ENCODE peak calls at places on chromosomes 6 and 20, in six cellular contexts. A is SK-N-SH; Z is mesendoderm; P is naive thymus-derived CD4-positive, alpha-beta T cell; R is IMR-90; W is right atrium auricular region. O is an unnamed sample. For H3K27me3 and H3K36me3, the result is how much of the 10 kb centered on the place peaks cover.

GRCh38 chr20:50303573-50304500 is 113.2 kb downstream of the CEBPB start:
- DNase-seq in A (peak), Z (no peak), P (no peak), R (peak), W (peak), O (peak)

GRCh38 chr6:109695468-109695867 is 4.4 kb downstream of the FIG4 start:
- DNase-seq in A (no peak), Z (peak), P (no peak), R (no peak), W (no peak), O (no peak)

GRCh38 chr6:34610819-34611477 is 54.8 kb upstream of the SPDEF start:
- DNase-seq in A (no peak), Z (no peak), P (no peak), R (peak), W (no peak), O (peak)

GRCh38 chr6:116101298-116101718 is 655 bp downstream of the NT5DC1 start:
- DNase-seq in A (no peak), Z (no peak), P (no peak), R (no peak), W (no peak), O (no peak)

GRCh38 chr20:6766433-6766832 is 1.1 kb upstream of the BMP2 start:
- DNase-seq in A (no peak), Z (no peak), P (no peak), R (no peak), W (no peak), O (no peak)

GRCh38 chr6:155089746-155090145 is 94.6 kb downstream of the TIAM2 start:
- DNase-seq in A (no peak), Z (no peak), P (no peak), R (no peak), W (no peak), O (no peak)

GRCh38 chr20:23530937-23531567 is 37.2 kb downstream of the CST9L start:
- DNase-seq in A (no peak), Z (no peak), P (no peak), R (no peak), W (no peak), O (no peak)

GRCh38 chr6:89281779-89282246 is 33.3 kb downstream of the GABRR2 start:
- DNase-seq in A (peak), Z (peak), P (peak), R (peak), W (no peak), O (peak)

DNA sequence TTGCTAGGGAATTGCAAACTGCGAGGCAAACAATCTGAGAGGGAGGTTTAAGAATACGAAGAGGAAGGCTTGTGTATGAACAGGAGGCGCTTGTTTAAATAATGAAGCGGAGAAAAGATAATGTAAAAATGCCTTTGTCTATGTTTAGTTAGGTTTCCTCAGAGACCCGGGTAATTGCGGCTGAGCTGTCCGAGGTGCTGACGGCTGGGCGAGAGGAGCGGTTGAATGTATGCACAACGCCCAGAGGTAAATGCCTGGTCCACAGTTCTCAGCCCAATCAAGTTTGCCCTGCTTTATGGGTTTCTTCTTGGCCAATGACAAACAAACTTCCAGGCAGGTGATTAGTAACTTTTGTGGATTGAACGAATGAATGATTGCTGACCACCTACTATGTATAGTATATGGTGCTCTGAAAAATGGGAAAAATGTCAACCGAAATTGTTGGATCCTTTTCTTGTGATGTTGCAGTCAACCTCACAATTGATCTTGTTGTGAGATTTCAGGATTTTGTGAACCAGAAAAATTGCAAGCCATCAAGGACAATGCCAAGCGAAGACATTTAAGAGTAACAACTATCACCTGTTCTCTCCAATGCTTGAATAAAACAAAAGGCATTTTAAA is 38.3 kb upstream of the SLC32A1 start:
- DNase-seq in A (no peak), Z (peak), P (peak), R (peak), W (no peak), O (peak)
- H3K27me3 ChIP-seq in A (under half), Z (under half), P (under half), R (under half), W (under half), O (under half)

GRCh38 chr6:135022050-135022697 is 32.4 kb downstream of the HBS1L start:
- DNase-seq in A (no peak), Z (no peak), P (no peak), R (no peak), W (no peak), O (no peak)
- H3K4me3 ChIP-seq in A (no peak), Z (no peak), P (no peak), R (no peak), W (no peak), O (no peak)

GRCh38 chr6:27726620-27727023 is 185.6 kb downstream of the OR2B2 start:
- DNase-seq in A (no peak), Z (peak), P (no peak), R (peak), W (no peak), O (peak)
- H3K36me3 ChIP-seq in A (under half), Z (under half), P (under half), R (under half), W (under half), O (under half)

GRCh38 chr6:62090442-62091229 is 195.4 kb downstream of the KHDRBS2 start:
- DNase-seq in A (no peak), Z (no peak), P (no peak), R (no peak), W (no peak), O (no peak)

GRCh38 chr6:62086047-62086446 is 200.0 kb downstream of the KHDRBS2 start:
- DNase-seq in A (no peak), Z (no peak), P (no peak), R (no peak), W (no peak), O (no peak)
- H3K27me3 ChIP-seq in A (under half), Z (under half), P (under half), R (under half), W (under half), O (under half)

GRCh38 chr6:63597142-63598000 is 25.1 kb downstream of the LOC128125822 start:
- DNase-seq in A (no peak), Z (no peak), P (no peak), R (no peak), W (no peak), O (no peak)
- H3K4me3 ChIP-seq in A (peak), Z (no peak), P (peak), R (peak), W (no peak), O (no peak)

GRCh38 chr6:158640519-158640918 is 4.0 kb downstream of the DYNLT1 start:
- DNase-seq in A (no peak), Z (no peak), P (no peak), R (no peak), W (no peak), O (no peak)
- H3K36me3 ChIP-seq in A (under half), Z (under half), P (under half), R (under half), W (under half), O (half or more)

DNA sequence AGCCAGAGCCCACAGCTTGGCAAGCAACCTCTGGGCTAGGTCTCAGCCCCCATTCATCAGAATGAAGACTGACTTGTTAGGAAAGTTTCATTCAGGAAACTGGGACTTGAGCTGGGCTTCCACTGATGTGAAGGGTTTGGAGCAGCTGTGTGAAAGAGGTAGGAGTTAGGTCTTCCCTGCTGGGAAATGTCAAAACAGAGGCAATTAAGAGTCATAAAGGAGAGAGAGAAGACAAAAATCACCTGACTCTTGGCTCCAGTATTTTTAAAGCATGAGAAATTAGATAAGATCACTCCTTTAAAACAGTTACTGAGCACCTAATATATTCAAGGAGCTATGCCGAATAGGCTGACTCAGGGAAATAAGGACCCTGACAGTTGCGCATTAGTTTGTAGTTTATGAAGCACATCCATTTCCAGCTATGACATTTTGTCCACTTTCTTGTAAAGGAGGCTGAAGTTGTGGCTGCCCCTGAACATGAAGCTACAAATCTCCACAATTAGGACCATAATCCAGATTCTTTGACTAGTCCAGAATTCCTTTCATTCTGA is 3.9 kb upstream of the TRIM40 start:
- DNase-seq in A (no peak), Z (no peak), P (no peak), R (no peak), W (no peak), O (no peak)
- H3K27me3 ChIP-seq in A (half or more), Z (under half), P (under half), R (under half), W (under half), O (under half)

DNA sequence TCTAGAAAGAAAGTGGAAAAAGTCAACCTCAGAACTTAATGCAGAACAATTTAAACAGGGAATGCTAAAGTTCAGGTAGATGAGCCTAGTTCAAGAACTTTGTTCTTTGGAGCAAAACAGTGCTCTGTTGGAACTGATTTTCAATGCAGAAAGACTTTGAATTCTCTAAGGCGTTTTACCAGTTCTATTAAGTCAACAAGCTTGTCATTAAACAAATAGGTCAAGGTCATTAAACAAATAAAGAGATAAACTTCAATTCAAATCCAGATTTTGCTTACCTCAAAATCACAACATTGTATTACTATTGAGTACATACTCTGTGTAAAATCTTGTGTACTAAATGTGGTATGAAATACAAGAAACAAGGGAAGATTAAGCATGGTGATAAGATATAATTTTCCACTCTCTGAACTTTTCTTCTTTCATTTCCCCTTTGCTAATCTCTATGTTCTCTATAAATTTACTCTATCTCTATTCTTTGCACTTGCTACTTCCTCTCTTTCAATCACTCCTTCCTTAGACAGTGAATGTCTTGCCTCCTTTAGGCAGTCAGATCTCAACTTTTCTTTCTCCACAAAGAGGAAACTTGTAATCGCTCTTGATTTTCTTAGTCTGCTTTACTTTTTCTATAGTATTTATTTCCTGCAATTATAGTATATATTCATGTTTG is 160.8 kb upstream of the KHDRBS2 start:
- DNase-seq in A (no peak), Z (no peak), P (no peak), R (no peak), W (no peak), O (no peak)
- H3K4me3 ChIP-seq in A (no peak), Z (no peak), P (no peak), R (no peak), W (no peak), O (no peak)

GRCh38 chr20:62893700-62894099 is 32.1 kb upstream of the TCFL5 start:
- DNase-seq in A (peak), Z (no peak), P (no peak), R (no peak), W (no peak), O (no peak)
- H3K36me3 ChIP-seq in A (half or more), Z (under half), P (under half), R (half or more), W (half or more), O (half or more)

GRCh38 chr6:163728442-163729126 is 314.1 kb downstream of the QKI start:
- DNase-seq in A (no peak), Z (no peak), P (no peak), R (no peak), W (no peak), O (no peak)

GRCh38 chr6:163725008-163725941 is 310.8 kb downstream of the QKI start:
- DNase-seq in A (peak), Z (no peak), P (no peak), R (no peak), W (no peak), O (no peak)

GRCh38 chr6:163723759-163724158 is 309.2 kb downstream of the QKI start:
- DNase-seq in A (no peak), Z (no peak), P (no peak), R (no peak), W (no peak), O (no peak)

GRCh38 chr6:163724196-163724595 is 309.7 kb downstream of the QKI start:
- DNase-seq in A (no peak), Z (no peak), P (no peak), R (no peak), W (no peak), O (no peak)

GRCh38 chr6:163726037-163726695 is 311.6 kb downstream of the QKI start:
- DNase-seq in A (no peak), Z (no peak), P (no peak), R (no peak), W (no peak), O (no peak)
- H3K27me3 ChIP-seq in A (under half), Z (under half), P (under half), R (under half), W (under half), O (under half)

O was measured in MG63.